ENCODE peak calls at places on chromosomes 16 and 17, in eight cellular contexts. One of them, this sample, is unnamed.

GRCh38 chr16:85003723-85004586 is 7.4 kb downstream of the ZDHHC7 start:
- DNase-seq in IMR-90: no peak
- DNase-seq in A549: no peak
- DNase-seq in fibroblast of mammary gland: no peak
- DNase-seq in brain microvascular endothelial cell: no peak
- DNase-seq in AG10803: no peak
- DNase-seq in H1: no peak
- DNase-seq in adrenal gland: no peak
- DNase-seq in this sample: no peak

GRCh38 chr16:47578573-47578972 is 117.4 kb downstream of the PHKB start:
- DNase-seq in fibroblast of mammary gland: peak
- DNase-seq in A549: no peak
- DNase-seq in adrenal gland: no peak
- DNase-seq in AG10803: peak
- DNase-seq in H1: no peak
- DNase-seq in IMR-90: peak
- DNase-seq in brain microvascular endothelial cell: peak
- DNase-seq in this sample: peak

GRCh38 chr17:58092101-58092796 is 9.0 kb downstream of the DYNLL2 start:
- DNase-seq in fibroblast of mammary gland: no peak
- DNase-seq in H1: peak
- DNase-seq in AG10803: no peak
- DNase-seq in adrenal gland: no peak
- DNase-seq in brain microvascular endothelial cell: no peak
- DNase-seq in A549: no peak
- DNase-seq in IMR-90: no peak
- DNase-seq in this sample: no peak

GRCh38 chr16:6684076-6684673 is 648.5 kb upstream of the RBFOX1 start:
- DNase-seq in fibroblast of mammary gland: peak
- DNase-seq in H1: peak
- DNase-seq in IMR-90: no peak
- DNase-seq in AG10803: no peak
- DNase-seq in brain microvascular endothelial cell: peak
- DNase-seq in adrenal gland: peak
- DNase-seq in A549: peak
- DNase-seq in this sample: peak

GRCh38 chr16:79966226-79966625 is 365.7 kb upstream of the MAF start:
- DNase-seq in adrenal gland: no peak
- DNase-seq in AG10803: no peak
- DNase-seq in A549: no peak
- DNase-seq in brain microvascular endothelial cell: no peak
- DNase-seq in IMR-90: no peak
- DNase-seq in fibroblast of mammary gland: no peak
- DNase-seq in H1: no peak
- DNase-seq in this sample: no peak

GRCh38 chr17:19706791-19707727 is 9.3 kb downstream of the SLC47A2 start:
- DNase-seq in IMR-90: no peak
- DNase-seq in H1: peak
- DNase-seq in adrenal gland: no peak
- DNase-seq in A549: no peak
- DNase-seq in fibroblast of mammary gland: no peak
- DNase-seq in AG10803: no peak
- DNase-seq in brain microvascular endothelial cell: no peak
- DNase-seq in this sample: peak

GRCh38 chr17:47872651-47873161 is 21.7 kb upstream of the SP6 start:
- DNase-seq in brain microvascular endothelial cell: no peak
- DNase-seq in fibroblast of mammary gland: no peak
- DNase-seq in adrenal gland: no peak
- DNase-seq in AG10803: no peak
- DNase-seq in A549: no peak
- DNase-seq in H1: peak
- DNase-seq in IMR-90: peak
- DNase-seq in this sample: no peak

GRCh38 chr17:35915153-35915969 is 15.2 kb downstream of the RDM1 start:
- DNase-seq in fibroblast of mammary gland: no peak
- DNase-seq in AG10803: no peak
- DNase-seq in H1: no peak
- DNase-seq in adrenal gland: no peak
- DNase-seq in IMR-90: no peak
- DNase-seq in A549: no peak
- DNase-seq in brain microvascular endothelial cell: no peak
- DNase-seq in this sample: peak

GRCh38 chr17:80527016-80527645 is 17.5 kb upstream of the RPTOR start:
- DNase-seq in fibroblast of mammary gland: no peak
- DNase-seq in brain microvascular endothelial cell: no peak
- DNase-seq in A549: no peak
- DNase-seq in AG10803: peak
- DNase-seq in adrenal gland: no peak
- DNase-seq in H1: no peak
- DNase-seq in IMR-90: peak
- DNase-seq in this sample: peak

GRCh38 chr17:4130715-4131114 is 12.1 kb downstream of the ZZEF1 start:
- DNase-seq in AG10803: peak
- DNase-seq in H1: no peak
- DNase-seq in IMR-90: peak
- DNase-seq in brain microvascular endothelial cell: no peak
- DNase-seq in fibroblast of mammary gland: peak
- DNase-seq in A549: no peak
- DNase-seq in adrenal gland: peak
- DNase-seq in this sample: no peak

GRCh38 chr17:29149431-29150064 is 30.6 kb downstream of the MYO18A start:
- DNase-seq in H1: no peak
- DNase-seq in A549: no peak
- DNase-seq in brain microvascular endothelial cell: no peak
- DNase-seq in adrenal gland: no peak
- DNase-seq in AG10803: no peak
- DNase-seq in IMR-90: peak
- DNase-seq in fibroblast of mammary gland: no peak
- DNase-seq in this sample: peak

GRCh38 chr16:55501549-55502322 is 7.1 kb upstream of the LPCAT2 start:
- DNase-seq in brain microvascular endothelial cell: no peak
- DNase-seq in adrenal gland: no peak
- DNase-seq in IMR-90: no peak
- DNase-seq in A549: no peak
- DNase-seq in H1: peak
- DNase-seq in AG10803: no peak
- DNase-seq in fibroblast of mammary gland: no peak
- DNase-seq in this sample: peak
- TF ChIP-seq CTCF in brain microvascular endothelial cell: peak
- TF ChIP-seq CTCF in adrenal gland: no peak
- TF ChIP-seq CTCF in IMR-90: peak
- TF ChIP-seq CTCF in A549: no peak
- TF ChIP-seq CTCF in H1: peak
- TF ChIP-seq CTCF in AG10803: peak
- TF ChIP-seq CTCF in fibroblast of mammary gland: peak
- TF ChIP-seq CTCF in this sample: no peak

GRCh38 chr17:9410285-9410684 is 165.3 kb downstream of the STX8 start:
- DNase-seq in AG10803: no peak
- DNase-seq in IMR-90: no peak
- DNase-seq in brain microvascular endothelial cell: no peak
- DNase-seq in H1: no peak
- DNase-seq in A549: no peak
- DNase-seq in adrenal gland: no peak
- DNase-seq in fibroblast of mammary gland: no peak
- DNase-seq in this sample: no peak
- H3K4me3 ChIP-seq in AG10803: no peak
- H3K4me3 ChIP-seq in IMR-90: no peak
- H3K4me3 ChIP-seq in brain microvascular endothelial cell: no peak
- H3K4me3 ChIP-seq in H1: no peak
- H3K4me3 ChIP-seq in A549: no peak
- H3K4me3 ChIP-seq in adrenal gland: no peak
- H3K4me3 ChIP-seq in fibroblast of mammary gland: no peak
- H3K4me3 ChIP-seq in this sample: no peak

DNA sequence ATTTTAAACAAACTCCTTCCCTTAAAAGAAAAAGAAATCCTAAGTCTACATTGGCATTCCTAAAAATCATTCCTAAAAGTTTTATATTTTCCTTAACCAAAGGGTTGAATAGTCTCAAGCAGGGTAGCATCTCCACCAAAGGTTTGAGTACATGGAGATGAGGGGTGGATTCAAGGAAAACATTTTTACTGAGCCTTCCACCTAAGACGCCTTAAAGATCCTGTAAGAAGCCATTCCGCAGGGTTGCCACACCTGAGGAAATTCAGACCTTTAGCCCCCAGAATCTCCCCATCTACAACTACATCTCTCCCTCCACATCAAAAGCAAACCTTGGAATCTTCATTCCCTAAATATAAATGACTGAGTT is 7.7 kb upstream of the AKTIP start:
- DNase-seq in adrenal gland: no peak
- DNase-seq in fibroblast of mammary gland: no peak
- DNase-seq in H1: no peak
- DNase-seq in brain microvascular endothelial cell: no peak
- DNase-seq in IMR-90: no peak
- DNase-seq in AG10803: no peak
- DNase-seq in A549: no peak
- DNase-seq in this sample: no peak
- TF ChIP-seq CTCF in adrenal gland: peak
- TF ChIP-seq CTCF in fibroblast of mammary gland: no peak
- TF ChIP-seq CTCF in H1: no peak
- TF ChIP-seq CTCF in brain microvascular endothelial cell: no peak
- TF ChIP-seq CTCF in IMR-90: no peak
- TF ChIP-seq CTCF in AG10803: no peak
- TF ChIP-seq CTCF in A549: no peak
- TF ChIP-seq CTCF in this sample: no peak

GRCh38 chr16:58026705-58027340 is 1.3 kb downstream of the MMP15 start:
- DNase-seq in fibroblast of mammary gland: no peak
- DNase-seq in adrenal gland: no peak
- DNase-seq in IMR-90: no peak
- DNase-seq in brain microvascular endothelial cell: no peak
- DNase-seq in AG10803: no peak
- DNase-seq in A549: no peak
- DNase-seq in H1: peak
- DNase-seq in this sample: no peak

GRCh38 chr16:58029410-58029809 is 3.9 kb downstream of the MMP15 start:
- DNase-seq in brain microvascular endothelial cell: no peak
- DNase-seq in fibroblast of mammary gland: no peak
- DNase-seq in AG10803: no peak
- DNase-seq in adrenal gland: no peak
- DNase-seq in IMR-90: no peak
- DNase-seq in H1: no peak
- DNase-seq in A549: no peak
- DNase-seq in this sample: no peak

GRCh38 chr16:58027341-58028167 is 2.0 kb downstream of the MMP15 start:
- DNase-seq in brain microvascular endothelial cell: no peak
- DNase-seq in IMR-90: no peak
- DNase-seq in A549: peak
- DNase-seq in H1: peak
- DNase-seq in AG10803: no peak
- DNase-seq in fibroblast of mammary gland: no peak
- DNase-seq in adrenal gland: peak
- DNase-seq in this sample: peak

GRCh38 chr16:58028541-58029070 is 3.1 kb downstream of the MMP15 start:
- DNase-seq in fibroblast of mammary gland: no peak
- DNase-seq in adrenal gland: peak
- DNase-seq in AG10803: no peak
- DNase-seq in brain microvascular endothelial cell: no peak
- DNase-seq in IMR-90: no peak
- DNase-seq in H1: no peak
- DNase-seq in A549: no peak
- DNase-seq in this sample: no peak

DNA sequence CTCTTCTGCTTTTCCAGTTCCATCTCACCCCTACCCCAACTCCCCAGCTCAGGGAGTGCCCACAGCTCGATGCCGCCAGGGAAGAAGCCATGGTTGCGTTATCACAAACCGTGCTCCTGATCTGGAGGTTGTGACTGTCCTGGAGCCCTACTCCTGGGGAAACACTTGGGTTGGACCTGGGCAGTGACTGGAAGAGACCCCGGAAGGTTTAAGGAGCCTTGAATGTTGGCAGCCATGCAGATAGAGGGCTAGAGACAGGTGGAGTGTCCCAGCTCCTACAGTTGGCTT is 2.6 kb downstream of the MMP15 start:
- DNase-seq in adrenal gland: no peak
- DNase-seq in H1: no peak
- DNase-seq in AG10803: no peak
- DNase-seq in brain microvascular endothelial cell: no peak
- DNase-seq in A549: no peak
- DNase-seq in fibroblast of mammary gland: no peak
- DNase-seq in IMR-90: no peak
- DNase-seq in this sample: no peak
- H3K4me3 ChIP-seq in adrenal gland: no peak
- H3K4me3 ChIP-seq in H1: no peak
- H3K4me3 ChIP-seq in AG10803: no peak
- H3K4me3 ChIP-seq in brain microvascular endothelial cell: no peak
- H3K4me3 ChIP-seq in A549: no peak
- H3K4me3 ChIP-seq in fibroblast of mammary gland: no peak
- H3K4me3 ChIP-seq in IMR-90: no peak
- H3K4me3 ChIP-seq in this sample: no peak

GRCh38 chr17:53948323-53948722 is 125.6 kb downstream of the KIF2B start:
- DNase-seq in H1: no peak
- DNase-seq in AG10803: no peak
- DNase-seq in A549: no peak
- DNase-seq in IMR-90: no peak
- DNase-seq in adrenal gland: no peak
- DNase-seq in fibroblast of mammary gland: no peak
- DNase-seq in brain microvascular endothelial cell: no peak
- DNase-seq in this sample: no peak

GRCh38 chr17:53949473-53950090 is 126.9 kb downstream of the KIF2B start:
- DNase-seq in brain microvascular endothelial cell: no peak
- DNase-seq in fibroblast of mammary gland: no peak
- DNase-seq in IMR-90: no peak
- DNase-seq in H1: no peak
- DNase-seq in adrenal gland: no peak
- DNase-seq in A549: no peak
- DNase-seq in AG10803: no peak
- DNase-seq in this sample: peak

GRCh38 chr17:53950858-53951250 is 128.1 kb downstream of the KIF2B start:
- DNase-seq in brain microvascular endothelial cell: no peak
- DNase-seq in adrenal gland: no peak
- DNase-seq in IMR-90: no peak
- DNase-seq in fibroblast of mammary gland: no peak
- DNase-seq in A549: no peak
- DNase-seq in H1: no peak
- DNase-seq in AG10803: no peak
- DNase-seq in this sample: peak

DNA sequence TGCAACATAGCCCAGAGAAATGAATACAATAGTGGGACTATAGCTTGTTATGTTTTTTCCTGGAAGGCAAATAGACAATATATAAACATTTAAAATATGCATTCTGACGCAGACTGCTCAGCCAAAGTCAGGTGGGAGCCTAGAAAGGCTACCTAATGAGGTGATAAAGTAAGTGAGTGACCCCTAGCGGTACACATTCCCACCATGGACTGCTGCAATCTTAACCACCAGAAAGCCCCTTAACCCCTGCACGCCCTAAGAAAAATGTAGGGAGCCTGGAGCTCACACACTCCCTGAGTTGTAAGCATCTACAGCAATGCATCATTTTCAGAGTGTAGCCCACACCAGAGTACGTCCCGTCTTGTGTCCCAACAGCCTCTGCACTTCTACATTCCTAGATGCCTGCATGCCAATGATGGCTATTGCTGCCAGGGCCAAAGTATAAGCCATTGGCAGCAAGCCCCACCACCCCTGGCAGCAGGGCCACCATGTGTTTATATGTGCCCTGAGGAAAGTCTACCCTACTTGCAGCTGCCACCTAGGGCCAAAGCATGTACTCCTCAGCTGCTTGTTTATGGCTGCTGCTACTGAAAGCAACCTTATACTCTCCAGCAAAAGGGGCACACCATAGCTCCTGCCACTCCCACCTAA is 127.6 kb downstream of the KIF2B start:
- DNase-seq in H1: peak
- DNase-seq in IMR-90: no peak
- DNase-seq in A549: peak
- DNase-seq in brain microvascular endothelial cell: no peak
- DNase-seq in adrenal gland: no peak
- DNase-seq in AG10803: no peak
- DNase-seq in fibroblast of mammary gland: no peak
- DNase-seq in this sample: no peak
- TF ChIP-seq CTCF in H1: peak
- TF ChIP-seq CTCF in IMR-90: no peak
- TF ChIP-seq CTCF in A549: no peak
- TF ChIP-seq CTCF in brain microvascular endothelial cell: no peak
- TF ChIP-seq CTCF in adrenal gland: no peak
- TF ChIP-seq CTCF in AG10803: no peak
- TF ChIP-seq CTCF in fibroblast of mammary gland: no peak
- TF ChIP-seq CTCF in this sample: no peak